ENCODE peak calls at places on chromosome 9, in seven cellular contexts. O is neuronal stem cell, T is mesenchymal stem cell, W is H9, Z is mesendoderm, I is H1, C is trophoblast cell. A is an unnamed sample. For H3K27me3, the result is how much of the 10 kb centered on the place peaks cover.

GRCh38 chr9:86557063-86557766 is 203.0 kb upstream of the TUT7 start:
- DNase-seq in W (no peak), T (peak), C (peak), O (no peak), Z (no peak), I (no peak), A (peak)

GRCh38 chr9:21615018-21615417 is 132.9 kb upstream of the IFNE start:
- DNase-seq in C (no peak), T (no peak), I (no peak), O (no peak), W (no peak), Z (peak), A (no peak)

GRCh38 chr9:88998911-88999310 is 7.6 kb downstream of the S1PR3 start:
- DNase-seq in C (no peak), T (peak), O (no peak), I (no peak), Z (no peak), W (no peak), A (no peak)

GRCh38 chr9:133881671-133882381 is 110.3 kb downstream of the VAV2 start:
- DNase-seq in I (no peak), W (no peak), Z (no peak), C (peak), T (no peak), O (no peak), A (no peak)

GRCh38 chr9:129275626-129276247 is 97.7 kb upstream of the IER5L start:
- DNase-seq in Z (peak), C (no peak), W (peak), O (no peak), I (no peak), T (no peak), A (peak)

GRCh38 chr9:38318755-38319495 is 73.6 kb upstream of the ALDH1B1 start:
- DNase-seq in O (no peak), C (no peak), T (peak), I (no peak), Z (peak), W (no peak), A (peak)

GRCh38 chr9:96871176-96871575 is 16.9 kb upstream of the ZNF782 start:
- DNase-seq in W (no peak), O (no peak), Z (no peak), I (no peak), T (no peak), C (peak), A (no peak)

GRCh38 chr9:33748633-33749304 is 46.6 kb upstream of the PRSS3 start:
- DNase-seq in W (no peak), Z (no peak), C (no peak), I (no peak), T (no peak), O (no peak), A (no peak)

GRCh38 chr9:87959916-87960581 is 14.3 kb downstream of the CDK20 start:
- DNase-seq in I (no peak), T (peak), Z (peak), O (no peak), W (no peak), C (peak), A (peak)

GRCh38 chr9:26165426-26165825 is 487.2 kb upstream of the TUSC1 start:
- DNase-seq in W (no peak), C (no peak), T (no peak), I (no peak), O (no peak), Z (no peak), A (no peak)

GRCh38 chr9:137074657-137075274 is 2.6 kb upstream of the UAP1L1 start:
- DNase-seq in T (no peak), I (no peak), Z (no peak), W (peak), O (no peak), C (no peak), A (no peak)

GRCh38 chr9:133233681-133234432 is 24.8 kb upstream of the OBP2B start:
- DNase-seq in Z (no peak), I (no peak), T (no peak), O (no peak), C (no peak), W (peak), A (no peak)

GRCh38 chr9:87765521-87765920 is 39.6 kb downstream of the CTSL start:
- DNase-seq in T (no peak), Z (no peak), O (no peak), W (no peak), I (no peak), C (no peak), A (no peak)

GRCh38 chr9:31776471-31776870 is 608.0 kb upstream of the ACO1 start:
- DNase-seq in I (no peak), Z (no peak), C (no peak), T (no peak), W (no peak), O (no peak), A (no peak)

GRCh38 chr9:75265525-75265972 is 177.2 kb downstream of the OSTF1 start:
- DNase-seq in C (peak), Z (peak), W (peak), T (peak), O (peak), I (peak), A (peak)

GRCh38 chr9:134039386-134040175 is 14.3 kb downstream of the BRD3OS start:
- DNase-seq in O (no peak), W (no peak), T (no peak), I (no peak), Z (no peak), C (no peak), A (no peak)

GRCh38 chr9:78903581-78903980 is 606.7 kb downstream of the PSAT1 start:
- DNase-seq in T (no peak), I (no peak), C (no peak), O (no peak), Z (no peak), W (no peak), A (peak)

GRCh38 chr9:109730228-109730627 is 49.8 kb upstream of the PALM2AKAP2 start:
- DNase-seq in C (no peak), Z (no peak), I (no peak), O (no peak), W (no peak), T (no peak), A (no peak)

GRCh38 chr9:114196924-114197570 is 41.7 kb downstream of the COL27A1 start:
- DNase-seq in Z (no peak), W (no peak), C (no peak), I (no peak), O (no peak), T (no peak), A (peak)

GRCh38 chr9:107585465-107585864 is 95.9 kb upstream of the KLF4 start:
- DNase-seq in I (no peak), Z (no peak), C (no peak), O (no peak), W (no peak), T (no peak), A (no peak)
- H3K4ac ChIP-seq in I (no peak), Z (no peak), C (no peak), O (no peak), W (no peak), T (no peak), A (no peak)

GRCh38 chr9:135582541-135582940 is 21.0 kb downstream of the PAEP start:
- DNase-seq in I (no peak), O (no peak), Z (no peak), C (no peak), T (no peak), W (no peak), A (no peak)

GRCh38 chr9:135581636-135582426 is 20.3 kb downstream of the PAEP start:
- DNase-seq in C (no peak), Z (no peak), O (no peak), I (no peak), T (no peak), W (no peak), A (no peak)

GRCh38 chr9:135583686-135584011 is 22.1 kb downstream of the PAEP start:
- DNase-seq in C (no peak), Z (no peak), W (no peak), O (no peak), I (no peak), T (no peak), A (no peak)

GRCh38 chr9:135584371-135584770 is 22.8 kb downstream of the PAEP start:
- DNase-seq in C (no peak), I (no peak), O (no peak), W (no peak), Z (no peak), T (no peak), A (no peak)

DNA sequence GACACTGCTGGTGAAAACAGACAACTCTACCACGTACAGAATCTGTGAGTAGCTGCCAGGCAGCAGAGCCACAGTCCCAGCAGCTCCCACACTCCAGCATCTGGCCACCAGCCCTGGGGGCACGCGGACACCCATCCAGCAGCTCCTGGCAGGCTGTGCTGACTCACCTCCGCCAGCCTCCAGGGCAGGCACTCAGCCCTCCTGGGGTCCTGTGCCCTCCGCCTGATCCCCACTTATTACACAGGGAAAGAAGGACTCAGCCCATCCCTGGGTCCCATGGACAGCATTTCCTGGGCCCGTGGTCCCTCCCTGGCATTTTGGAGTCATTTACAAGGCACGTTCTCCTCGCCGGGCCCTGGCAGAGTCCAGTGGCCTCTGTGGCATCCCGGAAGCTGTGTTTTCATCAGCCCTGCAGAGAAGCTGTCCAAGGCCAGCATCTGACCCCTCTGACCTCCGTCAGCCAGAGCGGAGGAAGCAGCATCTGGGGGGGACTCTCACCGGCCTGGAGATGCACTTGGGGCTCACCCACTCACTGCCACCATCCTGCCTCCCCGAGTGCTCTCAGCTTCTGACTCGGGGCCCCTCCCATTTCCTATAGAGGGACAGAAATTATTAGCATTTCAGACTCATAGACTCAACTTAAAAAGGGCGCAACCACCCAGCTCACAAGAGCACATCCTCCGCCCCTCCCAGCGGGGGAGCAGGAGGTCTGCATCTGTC is 21.6 kb downstream of the PAEP start:
- DNase-seq in I (no peak), C (no peak), W (no peak), O (no peak), Z (no peak), T (no peak), A (no peak)
- H3K27me3 ChIP-seq in I (under half), C (under half), W (under half), O (under half), Z (under half), T (under half), A (under half)

GRCh38 chr9:3677541-3677940 is 151.7 kb upstream of the RFX3 start:
- DNase-seq in T (no peak), C (peak), I (no peak), O (no peak), W (no peak), Z (no peak), A (no peak)
- H3K4ac ChIP-seq in T (no peak), C (no peak), I (no peak), O (no peak), W (no peak), Z (no peak), A (no peak)

GRCh38 chr9:6234014-6234413 is 18.4 kb downstream of the IL33 start:
- DNase-seq in O (no peak), T (no peak), W (no peak), I (no peak), C (no peak), Z (no peak), A (no peak)

GRCh38 chr9:6237267-6237666 is 21.7 kb downstream of the IL33 start:
- DNase-seq in T (no peak), C (no peak), Z (no peak), W (no peak), O (no peak), I (no peak), A (no peak)

GRCh38 chr9:6243746-6244145 is 28.1 kb downstream of the IL33 start:
- DNase-seq in Z (no peak), I (no peak), O (no peak), T (no peak), W (no peak), C (no peak), A (peak)

GRCh38 chr9:6239694-6240093 is 24.1 kb downstream of the IL33 start:
- DNase-seq in T (no peak), Z (no peak), W (no peak), C (no peak), O (no peak), I (no peak), A (peak)

DNA sequence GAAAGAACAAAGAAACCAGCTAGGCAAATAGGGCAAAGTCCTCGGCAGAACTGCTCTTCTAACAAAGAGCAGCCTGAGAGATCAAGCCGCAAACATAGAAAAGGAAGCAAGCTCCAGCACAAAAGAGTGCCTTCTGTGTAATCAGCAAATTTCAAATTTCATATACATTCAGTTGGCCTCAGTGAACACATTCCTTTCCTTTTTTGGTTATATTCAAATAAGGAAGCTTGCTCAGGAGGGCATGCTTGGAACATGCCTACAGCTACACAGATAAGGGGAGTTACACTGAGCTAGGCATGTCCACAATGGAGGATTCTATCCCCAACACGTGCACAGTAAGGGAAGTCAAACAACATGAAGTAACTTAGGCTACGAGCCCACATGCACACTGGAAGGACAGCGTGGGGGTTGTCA is 23.4 kb downstream of the IL33 start:
- DNase-seq in O (no peak), T (no peak), W (no peak), I (no peak), Z (no peak), C (no peak), A (peak)
- H3K27me3 ChIP-seq in O (under half), T (under half), W (under half), I (under half), Z (under half), C (under half), A (under half)